ENCODE peak calls at places on chromosomes 13 and 19, in four cellular contexts. Y is breast epithelium, F is left ventricle myocardium inferior, H is body of pancreas. W is an unnamed sample. For H3K4me1, the result is how much of the 10 kb centered on the place peaks cover.

GRCh38 chr19:53101518-53101917 is 1.7 kb downstream of the ZNF160 start:
- DNase-seq in Y (no peak), F (no peak), H (no peak), W (no peak)

GRCh38 chr13:84563611-84564010 is 681.3 kb upstream of the SLITRK1 start:
- DNase-seq in Y (no peak), F (no peak), H (peak), W (no peak)

GRCh38 chr19:46232938-46233621 is 3.5 kb downstream of the IGFL1 start:
- DNase-seq in Y (no peak), F (no peak), H (no peak), W (no peak)

GRCh38 chr13:42318570-42318969 is 46.6 kb downstream of the AKAP11 start:
- DNase-seq in Y (no peak), F (no peak), H (no peak), W (no peak)

GRCh38 chr19:56159009-56159501 is 16.8 kb upstream of the GALP start:
- DNase-seq in Y (no peak), F (no peak), H (no peak), W (no peak)

GRCh38 chr13:25046985-25047660 is 48.8 kb upstream of the PABPC3 start:
- DNase-seq in Y (no peak), F (no peak), H (no peak), W (no peak)

GRCh38 chr13:111184685-111185401 is 69.7 kb downstream of the ARHGEF7 start:
- DNase-seq in Y (no peak), F (no peak), H (no peak), W (no peak)

GRCh38 chr19:8224394-8225145 is 15.4 kb downstream of the CERS4 start:
- DNase-seq in Y (no peak), F (peak), H (no peak), W (no peak)

GRCh38 chr19:15291089-15291488 is 41.2 kb downstream of the BRD4 start:
- DNase-seq in Y (no peak), F (no peak), H (no peak), W (no peak)

GRCh38 chr13:31909889-31910551 is 121.6 kb upstream of the FRY start:
- DNase-seq in Y (no peak), F (no peak), H (peak), W (no peak)

GRCh38 chr13:106709509-106709908 is 141.6 kb upstream of the ARGLU1 start:
- DNase-seq in Y (no peak), F (no peak), H (no peak), W (no peak)

GRCh38 chr19:6204866-6205723 is 69.6 kb downstream of the ACSBG2 start:
- DNase-seq in Y (peak), F (no peak), H (no peak), W (no peak)

GRCh38 chr13:22655106-22655852 is 525.5 kb upstream of the SGCG start:
- DNase-seq in Y (no peak), F (no peak), H (no peak), W (no peak)

GRCh38 chr13:26965976-26966375 is 205.4 kb upstream of the GPR12 start:
- DNase-seq in Y (no peak), F (peak), H (peak), W (no peak)

GRCh38 chr19:7850429-7850819 is 20.4 kb downstream of the EVI5L start:
- DNase-seq in Y (no peak), F (no peak), H (no peak), W (no peak)

GRCh38 chr19:39426170-39426569 is 9.6 kb downstream of the RPS16 start:
- DNase-seq in Y (no peak), F (no peak), H (no peak), W (no peak)

DNA sequence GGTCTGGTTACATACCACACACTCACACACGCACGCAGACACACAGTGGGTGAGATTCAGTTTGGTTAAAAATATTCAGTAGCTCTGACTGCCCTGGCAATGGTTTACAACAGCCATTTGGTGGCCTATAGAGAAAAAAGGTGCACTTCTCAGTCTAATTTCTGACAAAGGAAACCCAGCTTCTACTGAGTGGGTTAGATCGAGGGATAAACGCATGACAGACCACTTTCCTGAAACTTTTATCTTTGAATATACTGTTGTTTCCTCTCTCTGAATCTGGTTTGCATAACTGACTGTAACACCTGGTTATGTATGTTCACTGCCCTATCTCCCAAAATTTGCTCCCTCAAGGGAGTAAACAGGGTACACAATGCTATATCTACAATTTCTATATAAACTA is 2.4 kb downstream of the LIG4 start:
- DNase-seq in Y (no peak), F (no peak), H (no peak), W (no peak)
- H3K4me3 ChIP-seq in Y (no peak), F (no peak), H (no peak), W (no peak)

GRCh38 chr19:16403151-16403977 is 68.4 kb downstream of the EPS15L1 start:
- DNase-seq in Y (no peak), F (peak), H (no peak), W (no peak)

GRCh38 chr19:16398530-16399241 is 73.1 kb downstream of the EPS15L1 start:
- DNase-seq in Y (no peak), F (no peak), H (no peak), W (no peak)

GRCh38 chr19:16402076-16402475 is 69.7 kb downstream of the EPS15L1 start:
- DNase-seq in Y (no peak), F (no peak), H (no peak), W (no peak)

GRCh38 chr19:16397791-16398529 is 73.3 kb downstream of the KLF2 start:
- DNase-seq in Y (no peak), F (no peak), H (peak), W (no peak)

DNA sequence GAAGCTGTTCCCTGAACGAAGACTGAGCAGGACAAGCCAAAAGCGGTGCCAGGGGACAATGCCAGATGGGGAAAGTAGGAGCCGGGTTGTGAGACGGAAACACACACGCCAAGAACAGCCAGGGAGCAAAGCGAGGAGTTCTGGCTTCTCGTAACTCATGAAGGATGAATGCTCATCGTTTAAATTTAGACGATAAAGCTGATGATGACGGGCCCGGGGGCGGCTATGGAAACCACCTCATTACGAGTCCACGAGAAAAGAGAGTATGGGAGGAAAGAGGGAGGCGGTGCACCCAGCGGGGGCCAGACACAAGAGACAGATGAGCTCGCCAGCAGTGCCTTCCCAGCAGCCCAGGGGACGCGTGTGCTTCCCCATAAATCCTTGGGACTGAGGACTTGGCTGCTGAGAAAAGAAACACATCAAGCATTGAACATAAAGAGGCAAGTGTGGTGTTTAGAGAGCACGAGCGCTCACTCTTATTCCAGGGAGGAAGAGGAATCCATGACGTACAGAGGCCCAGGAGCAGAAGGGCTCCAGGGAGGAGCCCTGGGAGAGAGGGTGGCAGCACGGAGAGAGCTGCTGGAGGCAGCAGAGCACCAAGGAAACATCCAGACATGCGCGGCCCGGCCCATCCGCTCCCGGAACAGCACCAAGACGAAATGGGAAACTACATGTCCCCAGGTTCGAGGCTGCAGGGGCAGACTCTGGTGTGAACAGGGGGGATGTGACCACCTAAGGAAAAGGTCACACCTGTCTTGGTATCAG is 70.7 kb downstream of the EPS15L1 start:
- DNase-seq in Y (no peak), F (no peak), H (no peak), W (no peak)
- H3K27ac ChIP-seq in Y (peak), F (peak), H (no peak), W (no peak)

GRCh38 chr19:12783226-12783848 is 7.9 kb upstream of the JUNB start:
- DNase-seq in Y (no peak), F (no peak), H (no peak), W (no peak)
- H3K4me1 ChIP-seq in Y (under half), F (half or more), H (half or more), W (half or more)

DNA sequence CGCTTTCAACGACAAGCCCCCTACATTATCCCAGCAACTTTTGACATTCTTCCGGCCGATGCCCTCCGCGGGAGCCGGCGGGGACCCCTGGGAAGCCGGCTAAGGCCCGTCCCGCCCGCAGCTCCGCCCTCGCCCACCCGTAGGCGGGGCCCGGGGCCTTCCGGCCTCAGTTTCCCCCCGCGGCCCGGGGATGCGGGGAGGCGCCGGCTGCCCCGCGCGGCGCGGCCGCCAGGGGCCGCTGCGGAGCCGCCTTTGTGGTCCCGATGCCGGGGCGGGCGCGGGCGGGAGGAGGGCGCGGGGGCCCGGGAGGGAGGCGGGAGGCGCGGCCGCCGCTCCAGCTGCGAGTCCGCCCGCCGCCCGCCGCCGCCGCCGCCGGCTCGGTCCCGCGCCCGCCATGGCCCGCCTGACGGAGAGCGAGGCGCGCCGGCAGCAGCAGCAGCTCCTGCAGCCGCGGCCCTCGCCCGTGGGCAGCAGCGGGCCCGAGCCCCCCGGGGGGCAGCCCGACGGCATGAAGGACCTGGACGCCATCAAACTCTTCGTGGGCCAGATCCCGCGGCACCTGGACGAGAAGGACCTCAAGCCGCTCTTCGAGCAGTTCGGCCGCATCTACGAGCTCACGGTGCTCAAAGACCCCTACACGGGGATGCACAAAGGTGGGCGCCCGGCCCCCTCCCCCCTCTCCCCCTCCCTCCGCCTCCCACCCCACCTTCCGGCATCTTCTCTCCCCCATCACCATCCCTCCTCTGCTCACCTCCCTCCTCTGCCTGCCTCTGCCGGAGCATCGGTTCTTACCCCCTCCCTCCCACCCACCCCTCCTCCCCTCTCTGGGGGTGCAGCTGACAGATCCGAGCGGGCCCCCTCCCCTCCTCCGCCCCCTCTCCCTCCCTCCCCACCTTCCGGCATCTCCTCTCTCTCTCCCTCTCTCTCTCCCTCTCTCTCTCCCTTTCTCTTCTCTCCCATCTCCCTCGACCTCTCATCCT is at the start of gene CELF5:
- DNase-seq in Y (no peak), F (peak), H (peak), W (peak)
- H3K4me3 ChIP-seq in Y (peak), F (peak), H (no peak), W (no peak)

W was measured in effector memory CD4-positive, alpha-beta T cell.